ENCODE peak calls at places on chromosomes 2 and 18, in five cellular contexts. One of them, this sample, is unnamed.
A peak's percentile ranks its signal among the peaks of the same experiment; 100 is the strongest.

GRCh38 chr18:32771169-32771751 is 1.6 kb downstream of the KLHL14 start:
- DNase-seq in GM12865: no peak
- DNase-seq in breast epithelium: no peak
- DNase-seq in AG09309: no peak
- DNase-seq in IMR-90: no peak
- DNase-seq in this sample: no peak

GRCh38 chr18:35695803-35696202 is 114.3 kb downstream of the GALNT1 start:
- DNase-seq in breast epithelium: peak; percentile 65
- DNase-seq in IMR-90: no peak
- DNase-seq in AG09309: no peak
- DNase-seq in GM12865: no peak
- DNase-seq in this sample: no peak

GRCh38 chr2:46171441-46171953 is 125.7 kb upstream of the EPAS1 start:
- DNase-seq in GM12865: no peak
- DNase-seq in breast epithelium: no peak
- DNase-seq in IMR-90: peak; percentile 95
- DNase-seq in AG09309: peak; percentile 57
- DNase-seq in this sample: no peak

GRCh38 chr2:200104015-200104414 is 148.6 kb downstream of the MAIP1 start:
- DNase-seq in GM12865: no peak
- DNase-seq in breast epithelium: no peak
- DNase-seq in AG09309: no peak
- DNase-seq in IMR-90: peak; percentile 56
- DNase-seq in this sample: no peak

GRCh38 chr2:1990724-1991123 is 246.4 kb upstream of the PXDN start:
- DNase-seq in GM12865: no peak
- DNase-seq in IMR-90: no peak
- DNase-seq in breast epithelium: no peak
- DNase-seq in AG09309: no peak
- DNase-seq in this sample: no peak

GRCh38 chr18:13566941-13567762 is 159.2 kb downstream of the FAM210A start:
- DNase-seq in breast epithelium: no peak
- DNase-seq in IMR-90: no peak
- DNase-seq in AG09309: no peak
- DNase-seq in GM12865: peak; percentile 90
- DNase-seq in this sample: peak; percentile 81

GRCh38 chr2:230312638-230313037 is 14.4 kb upstream of the SP140L start:
- DNase-seq in AG09309: no peak
- DNase-seq in GM12865: no peak
- DNase-seq in breast epithelium: no peak
- DNase-seq in IMR-90: peak; percentile 51
- DNase-seq in this sample: no peak

GRCh38 chr18:52670903-52671302 is 330.9 kb downstream of the DCC start:
- DNase-seq in breast epithelium: no peak
- DNase-seq in IMR-90: peak; percentile 5
- DNase-seq in GM12865: peak; percentile 38
- DNase-seq in AG09309: no peak
- DNase-seq in this sample: no peak

GRCh38 chr2:9779572-9780264 is 63.6 kb upstream of the TAF1B start:
- DNase-seq in IMR-90: no peak
- DNase-seq in GM12865: peak; percentile 52
- DNase-seq in AG09309: no peak
- DNase-seq in breast epithelium: peak; percentile 50
- DNase-seq in this sample: peak; percentile 74

GRCh38 chr2:237222178-237222577 is 136.5 kb downstream of the COPS8 start:
- DNase-seq in IMR-90: peak; percentile 98
- DNase-seq in AG09309: peak; percentile 96
- DNase-seq in GM12865: no peak
- DNase-seq in breast epithelium: no peak
- DNase-seq in this sample: no peak

GRCh38 chr2:69113627-69114026 is 100.6 kb downstream of the ANTXR1 start:
- DNase-seq in IMR-90: no peak
- DNase-seq in GM12865: no peak
- DNase-seq in AG09309: no peak
- DNase-seq in breast epithelium: no peak
- DNase-seq in this sample: no peak

GRCh38 chr2:136863468-136863867 is 98.1 kb downstream of the THSD7B start:
- DNase-seq in AG09309: no peak
- DNase-seq in GM12865: no peak
- DNase-seq in breast epithelium: no peak
- DNase-seq in IMR-90: no peak
- DNase-seq in this sample: no peak

GRCh38 chr2:239561448-239562001 is 160.7 kb upstream of the HDAC4 start:
- DNase-seq in AG09309: peak; percentile 43
- DNase-seq in GM12865: no peak
- DNase-seq in breast epithelium: peak; percentile 51
- DNase-seq in IMR-90: no peak
- DNase-seq in this sample: no peak

GRCh38 chr2:218026244-218026643 is 23.4 kb upstream of the TNS1 start:
- DNase-seq in breast epithelium: no peak
- DNase-seq in AG09309: no peak
- DNase-seq in IMR-90: no peak
- DNase-seq in GM12865: no peak
- DNase-seq in this sample: no peak

GRCh38 chr18:26549103-26549485 is 741 bp upstream of the KCTD1 start:
- DNase-seq in IMR-90: peak; percentile 31
- DNase-seq in breast epithelium: no peak
- DNase-seq in GM12865: peak; percentile 58
- DNase-seq in AG09309: no peak
- DNase-seq in this sample: peak; percentile 28

GRCh38 chr2:182302174-182302573 is 124.7 kb downstream of the PDE1A start:
- DNase-seq in GM12865: no peak
- DNase-seq in breast epithelium: no peak
- DNase-seq in AG09309: peak; percentile 69
- DNase-seq in IMR-90: peak; percentile 90
- DNase-seq in this sample: no peak

GRCh38 chr2:239278941-239279365 is 121.9 kb downstream of the HDAC4 start:
- DNase-seq in IMR-90: no peak
- DNase-seq in breast epithelium: no peak
- DNase-seq in GM12865: no peak
- DNase-seq in AG09309: no peak
- DNase-seq in this sample: peak; percentile 4

GRCh38 chr2:56376699-56377665 is 193.2 kb downstream of the CCDC85A start:
- DNase-seq in GM12865: no peak
- DNase-seq in AG09309: no peak
- DNase-seq in breast epithelium: no peak
- DNase-seq in IMR-90: no peak
- DNase-seq in this sample: no peak

GRCh38 chr18:22110482-22110924 is 58.9 kb upstream of the GATA6 start:
- DNase-seq in IMR-90: no peak
- DNase-seq in AG09309: no peak
- DNase-seq in GM12865: no peak
- DNase-seq in breast epithelium: no peak
- DNase-seq in this sample: no peak

GRCh38 chr2:75194184-75194868 is 5.0 kb downstream of the TACR1 start:
- DNase-seq in GM12865: no peak
- DNase-seq in breast epithelium: no peak
- DNase-seq in AG09309: no peak
- DNase-seq in IMR-90: no peak
- DNase-seq in this sample: no peak

GRCh38 chr2:72678036-72678435 is 147.8 kb downstream of the EXOC6B start:
- DNase-seq in GM12865: peak; percentile 2
- DNase-seq in AG09309: no peak
- DNase-seq in breast epithelium: no peak
- DNase-seq in IMR-90: no peak
- DNase-seq in this sample: no peak

GRCh38 chr2:60046529-60046928 is 506.9 kb downstream of the BCL11A start:
- DNase-seq in AG09309: no peak
- DNase-seq in breast epithelium: no peak
- DNase-seq in IMR-90: no peak
- DNase-seq in GM12865: no peak
- DNase-seq in this sample: no peak

GRCh38 chr18:55088000-55088401 is 128.7 kb upstream of the CCDC68 start:
- DNase-seq in AG09309: no peak
- DNase-seq in breast epithelium: no peak
- DNase-seq in GM12865: no peak
- DNase-seq in IMR-90: no peak
- DNase-seq in this sample: no peak

GRCh38 chr18:2425426-2426317 is 145.6 kb downstream of the METTL4 start:
- DNase-seq in AG09309: no peak
- DNase-seq in GM12865: no peak
- DNase-seq in breast epithelium: no peak
- DNase-seq in IMR-90: peak; percentile 28
- DNase-seq in this sample: no peak

GRCh38 chr2:234308814-234309195 is 188.1 kb downstream of the ARL4C start:
- DNase-seq in breast epithelium: no peak
- DNase-seq in IMR-90: peak; percentile 85
- DNase-seq in GM12865: peak; percentile 84
- DNase-seq in AG09309: peak; percentile 77
- DNase-seq in this sample: peak; percentile 89

GRCh38 chr2:8620611-8621382 is 61.1 kb upstream of the ID2 start:
- DNase-seq in IMR-90: peak; percentile 31
- DNase-seq in GM12865: no peak
- DNase-seq in breast epithelium: no peak
- DNase-seq in AG09309: no peak
- DNase-seq in this sample: no peak

GRCh38 chr2:241925277-241925676 is 55.7 kb downstream of the RTP5 start:
- DNase-seq in AG09309: no peak
- DNase-seq in IMR-90: no peak
- DNase-seq in GM12865: no peak
- DNase-seq in breast epithelium: no peak
- DNase-seq in this sample: no peak

GRCh38 chr2:60094450-60094929 is 459.0 kb downstream of the BCL11A start:
- DNase-seq in breast epithelium: no peak
- DNase-seq in GM12865: no peak
- DNase-seq in AG09309: no peak
- DNase-seq in IMR-90: no peak
- DNase-seq in this sample: no peak

GRCh38 chr2:73946666-73947065 is 20.0 kb downstream of the DGUOK start:
- DNase-seq in GM12865: no peak
- DNase-seq in IMR-90: no peak
- DNase-seq in AG09309: no peak
- DNase-seq in breast epithelium: no peak
- DNase-seq in this sample: no peak

GRCh38 chr2:191786694-191787093 is 60.2 kb downstream of the CAVIN2 start:
- DNase-seq in AG09309: no peak
- DNase-seq in GM12865: no peak
- DNase-seq in IMR-90: no peak
- DNase-seq in breast epithelium: no peak
- DNase-seq in this sample: no peak

GRCh38 chr2:78982638-78983330 is 42.7 kb upstream of the REG3G start:
- DNase-seq in breast epithelium: no peak
- DNase-seq in IMR-90: no peak
- DNase-seq in AG09309: no peak
- DNase-seq in GM12865: no peak
- DNase-seq in this sample: no peak

GRCh38 chr2:78980871-78981270 is 44.6 kb upstream of the REG3G start:
- DNase-seq in GM12865: peak; percentile 25
- DNase-seq in AG09309: no peak
- DNase-seq in breast epithelium: no peak
- DNase-seq in IMR-90: no peak
- DNase-seq in this sample: no peak

GRCh38 chr2:78978340-78978739 is 47.2 kb upstream of the REG3G start:
- DNase-seq in IMR-90: no peak
- DNase-seq in GM12865: no peak
- DNase-seq in AG09309: no peak
- DNase-seq in breast epithelium: no peak
- DNase-seq in this sample: no peak

GRCh38 chr2:78977661-78978145 is 47.8 kb upstream of the REG3G start:
- DNase-seq in breast epithelium: no peak
- DNase-seq in GM12865: peak; percentile 78
- DNase-seq in IMR-90: no peak
- DNase-seq in AG09309: no peak
- DNase-seq in this sample: no peak

GRCh38 chr2:78979380-78980238 is 45.9 kb upstream of the REG3G start:
- DNase-seq in AG09309: no peak
- DNase-seq in breast epithelium: no peak
- DNase-seq in IMR-90: no peak
- DNase-seq in GM12865: peak; percentile 76
- DNase-seq in this sample: peak; percentile 50
- TF ChIP-seq CTCF in AG09309: peak; percentile 35
- TF ChIP-seq CTCF in breast epithelium: no peak
- TF ChIP-seq CTCF in IMR-90: peak; percentile 50
- TF ChIP-seq CTCF in GM12865: peak; percentile 77
- TF ChIP-seq CTCF in this sample: peak; percentile 57

GRCh38 chr2:206627632-206628031 is 14.7 kb upstream of the FAM237A start:
- DNase-seq in AG09309: no peak
- DNase-seq in IMR-90: no peak
- DNase-seq in breast epithelium: no peak
- DNase-seq in GM12865: no peak
- DNase-seq in this sample: no peak
- TF ChIP-seq CTCF in AG09309: no peak
- TF ChIP-seq CTCF in IMR-90: no peak
- TF ChIP-seq CTCF in breast epithelium: no peak
- TF ChIP-seq CTCF in GM12865: no peak
- TF ChIP-seq CTCF in this sample: no peak

DNA sequence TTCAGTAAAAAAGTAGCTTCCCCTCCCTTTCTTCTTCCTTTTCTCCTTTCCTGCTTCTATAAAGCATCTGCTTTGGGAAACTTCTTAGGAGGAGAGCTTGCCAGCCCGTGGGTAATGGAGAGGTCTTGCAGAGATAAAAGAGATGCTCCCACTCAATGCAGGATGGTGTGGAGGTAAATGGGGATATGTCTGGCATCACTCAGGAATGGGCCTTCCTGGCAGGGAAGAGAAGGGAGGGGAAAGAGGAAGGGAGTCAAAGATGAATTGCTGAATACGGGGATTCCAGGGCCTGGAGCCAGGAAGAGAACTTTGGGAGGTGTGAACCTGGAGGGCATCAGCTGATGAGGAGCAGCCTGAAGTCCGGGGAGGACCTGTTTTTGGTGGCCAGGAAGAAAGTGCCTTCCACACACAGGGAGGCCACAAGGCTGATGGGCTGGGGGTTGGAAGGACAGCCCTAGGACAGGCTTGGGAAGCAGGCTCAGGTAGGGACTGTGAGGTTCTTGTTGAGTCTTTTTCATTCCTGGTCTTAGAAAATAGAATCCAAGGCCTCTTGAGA is 25.2 kb downstream of the IL1B start:
- DNase-seq in IMR-90: no peak
- DNase-seq in breast epithelium: no peak
- DNase-seq in AG09309: no peak
- DNase-seq in GM12865: no peak
- DNase-seq in this sample: no peak
- TF ChIP-seq CTCF in IMR-90: no peak
- TF ChIP-seq CTCF in breast epithelium: no peak
- TF ChIP-seq CTCF in AG09309: no peak
- TF ChIP-seq CTCF in GM12865: no peak
- TF ChIP-seq CTCF in this sample: no peak

GRCh38 chr2:174445248-174445647 is 41.6 kb downstream of the GPR155 start:
- DNase-seq in AG09309: no peak
- DNase-seq in IMR-90: peak; percentile 40
- DNase-seq in breast epithelium: no peak
- DNase-seq in GM12865: no peak
- DNase-seq in this sample: no peak

GRCh38 chr2:174444761-174445160 is 42.1 kb downstream of the GPR155 start:
- DNase-seq in breast epithelium: no peak
- DNase-seq in GM12865: no peak
- DNase-seq in IMR-90: no peak
- DNase-seq in AG09309: no peak
- DNase-seq in this sample: no peak

GRCh38 chr2:174439323-174439722 is 43.8 kb downstream of the SCRN3 start:
- DNase-seq in breast epithelium: no peak
- DNase-seq in GM12865: no peak
- DNase-seq in AG09309: no peak
- DNase-seq in IMR-90: no peak
- DNase-seq in this sample: no peak

GRCh38 chr2:174439950-174440349 is 44.4 kb downstream of the SCRN3 start:
- DNase-seq in GM12865: no peak
- DNase-seq in AG09309: no peak
- DNase-seq in IMR-90: no peak
- DNase-seq in breast epithelium: no peak
- DNase-seq in this sample: no peak

GRCh38 chr2:174442546-174443510 is 44.0 kb downstream of the GPR155 start:
- DNase-seq in breast epithelium: no peak
- DNase-seq in IMR-90: peak; percentile 89
- DNase-seq in GM12865: no peak
- DNase-seq in AG09309: peak; percentile 45
- DNase-seq in this sample: no peak
- TF ChIP-seq CTCF in breast epithelium: no peak
- TF ChIP-seq CTCF in IMR-90: no peak
- TF ChIP-seq CTCF in GM12865: no peak
- TF ChIP-seq CTCF in AG09309: no peak
- TF ChIP-seq CTCF in this sample: no peak

This sample was measured in activated CD8-positive, alpha-beta T cell treated with anti-CD3 and anti-CD28 coated beads for 36 hours.